ENCODE peak calls at places on chromosomes 5 and 9, in four cellular contexts. T, F, Q and N are unnamed samples.

GRCh38 chr9:33249087-33249657 is 9.2 kb downstream of the SPINK4 start:
- DNase-seq in Q (no peak), F (no peak), T (no peak), N (no peak)

GRCh38 chr5:135349441-135349840 is 49.6 kb downstream of the MACROH2A1 start:
- DNase-seq in Q (no peak), F (no peak), T (no peak), N (no peak)

GRCh38 chr9:101465330-101465915 is 29.8 kb upstream of the ALDOB start:
- DNase-seq in T (no peak), F (no peak), Q (peak), N (no peak)

GRCh38 chr5:29780401-29780800 is 1413.1 kb upstream of the CDH6 start:
- DNase-seq in F (no peak), Q (no peak), T (no peak), N (no peak)

GRCh38 chr5:6383376-6383775 is 5.0 kb upstream of the MED10 start:
- DNase-seq in Q (no peak), F (no peak), T (no peak), N (no peak)

GRCh38 chr5:88732181-88732633 is 150.8 kb downstream of the MEF2C start:
- DNase-seq in F (peak), Q (peak), T (no peak), N (no peak)

GRCh38 chr9:71323357-71323756 is 201.9 kb upstream of the TRPM3 start:
- DNase-seq in Q (no peak), F (no peak), T (no peak), N (no peak)

GRCh38 chr5:29697786-29698414 is 1495.6 kb upstream of the CDH6 start:
- DNase-seq in T (no peak), F (no peak), Q (no peak), N (no peak)

GRCh38 chr9:124320062-124320973 is 62.6 kb downstream of the NEK6 start:
- DNase-seq in F (no peak), T (peak), Q (peak), N (peak)

GRCh38 chr9:12774861-12775367 is at the start of gene LURAP1L:
- DNase-seq in Q (no peak), F (no peak), T (no peak), N (no peak)

GRCh38 chr9:127943746-127944145 is 6.1 kb upstream of the DPM2 start:
- DNase-seq in Q (no peak), T (peak), F (no peak), N (peak)

GRCh38 chr5:961711-962240 is 46.8 kb upstream of the NKD2 start:
- DNase-seq in Q (no peak), F (no peak), T (no peak), N (no peak)

GRCh38 chr5:171938358-171938757 is 68.1 kb downstream of the FBXW11 start:
- DNase-seq in F (no peak), Q (no peak), T (no peak), N (no peak)

GRCh38 chr9:104009853-104010252 is 84.3 kb upstream of the SMC2 start:
- DNase-seq in F (no peak), Q (no peak), T (no peak), N (no peak)

GRCh38 chr9:124202447-124202971 is 55.2 kb upstream of the NEK6 start:
- DNase-seq in T (peak), F (peak), Q (peak), N (no peak)

GRCh38 chr9:134325096-134325812 is 1.0 kb upstream of the RXRA start:
- DNase-seq in Q (no peak), F (no peak), T (peak), N (no peak)

GRCh38 chr5:115507682-115508081 is 36.9 kb downstream of the FEM1C start:
- DNase-seq in Q (no peak), F (no peak), T (no peak), N (no peak)

GRCh38 chr5:143685416-143685815 is 126.5 kb upstream of the HMHB1 start:
- DNase-seq in T (no peak), Q (no peak), F (no peak), N (no peak)

GRCh38 chr9:118529624-118530214 is 825.5 kb downstream of the TLR4 start:
- DNase-seq in T (no peak), F (peak), Q (no peak), N (no peak)

GRCh38 chr5:65722575-65723424 is 795 bp downstream of the NLN start:
- DNase-seq in Q (no peak), F (no peak), T (no peak), N (no peak)

GRCh38 chr9:94757158-94757557 is 30.7 kb downstream of the AOPEP start:
- DNase-seq in F (no peak), Q (no peak), T (no peak), N (no peak)

GRCh38 chr5:94893404-94894145 is 275.1 kb downstream of the SLF1 start:
- DNase-seq in F (no peak), Q (no peak), T (no peak), N (no peak)

GRCh38 chr9:95627802-95628201 is 111.0 kb upstream of the PTCH1 start:
- DNase-seq in T (no peak), Q (no peak), F (no peak), N (no peak)

GRCh38 chr5:6703791-6704190 is 9.4 kb upstream of the TENT4A start:
- DNase-seq in F (no peak), T (no peak), Q (no peak), N (no peak)

GRCh38 chr5:151231359-151231758 is 7.5 kb upstream of the CCDC69 start:
- DNase-seq in F (no peak), Q (no peak), T (no peak), N (no peak)

GRCh38 chr9:77848897-77849296 is 182.7 kb downstream of the GNAQ start:
- DNase-seq in T (no peak), Q (peak), F (no peak), N (no peak)

GRCh38 chr9:86955554-86955953 is 8.2 kb upstream of the GAS1 start:
- DNase-seq in Q (no peak), F (no peak), T (no peak), N (no peak)

GRCh38 chr9:83447351-83447750 is 90.8 kb downstream of the FRMD3 start:
- DNase-seq in Q (no peak), F (no peak), T (no peak), N (no peak)

GRCh38 chr9:113992276-113992951 is 85.7 kb downstream of the AMBP start:
- DNase-seq in F (no peak), T (no peak), Q (no peak), N (no peak)

GRCh38 chr9:73149371-73150067 is 2.1 kb upstream of the ANXA1 start:
- DNase-seq in T (peak), F (peak), Q (peak), N (peak)

GRCh38 chr5:145887217-145887616 is 14.4 kb upstream of the GRXCR2 start:
- DNase-seq in F (no peak), Q (no peak), T (no peak), N (no peak)
- TF ChIP-seq SPI1 in F (no peak), Q (no peak), T (no peak), N (no peak)

GRCh38 chr5:86909461-86909881 is 291.7 kb downstream of the COX7C start:
- DNase-seq in F (no peak), T (no peak), Q (no peak), N (no peak)
- TF ChIP-seq SPI1 in F (no peak), T (no peak), Q (no peak), N (no peak)

GRCh38 chr5:169657127-169657526 is 20.1 kb downstream of the DOCK2 start:
- DNase-seq in T (no peak), F (no peak), Q (no peak), N (no peak)

GRCh38 chr5:169655353-169655752 is 18.3 kb downstream of the DOCK2 start:
- DNase-seq in T (no peak), F (no peak), Q (no peak), N (no peak)

GRCh38 chr5:169651526-169651925 is 14.5 kb downstream of the DOCK2 start:
- DNase-seq in F (no peak), T (no peak), Q (no peak), N (no peak)

GRCh38 chr5:169652057-169652456 is 15.0 kb downstream of the DOCK2 start:
- DNase-seq in Q (no peak), T (no peak), F (no peak), N (no peak)

GRCh38 chr5:169656125-169656990 is 19.3 kb downstream of the DOCK2 start:
- DNase-seq in Q (no peak), T (no peak), F (peak), N (peak)
- TF ChIP-seq SPI1 in Q (no peak), T (no peak), F (peak), N (peak)

GRCh38 chr9:121559183-121559582 is 59.5 kb upstream of the GGTA1 start:
- DNase-seq in T (no peak), Q (no peak), F (peak), N (no peak)

GRCh38 chr9:121558423-121558950 is 58.8 kb upstream of the GGTA1 start:
- DNase-seq in F (no peak), Q (no peak), T (no peak), N (no peak)

GRCh38 chr9:121556580-121556979 is 56.9 kb upstream of the GGTA1 start:
- DNase-seq in F (no peak), T (no peak), Q (no peak), N (no peak)

GRCh38 chr9:121556082-121556481 is 56.4 kb upstream of the GGTA1 start:
- DNase-seq in T (no peak), F (no peak), Q (no peak), N (no peak)

GRCh38 chr9:121557581-121558422 is 58.2 kb upstream of the GGTA1 start:
- DNase-seq in F (peak), T (no peak), Q (peak), N (peak)
- TF ChIP-seq SPI1 in F (peak), T (peak), Q (peak), N (peak)

DNA sequence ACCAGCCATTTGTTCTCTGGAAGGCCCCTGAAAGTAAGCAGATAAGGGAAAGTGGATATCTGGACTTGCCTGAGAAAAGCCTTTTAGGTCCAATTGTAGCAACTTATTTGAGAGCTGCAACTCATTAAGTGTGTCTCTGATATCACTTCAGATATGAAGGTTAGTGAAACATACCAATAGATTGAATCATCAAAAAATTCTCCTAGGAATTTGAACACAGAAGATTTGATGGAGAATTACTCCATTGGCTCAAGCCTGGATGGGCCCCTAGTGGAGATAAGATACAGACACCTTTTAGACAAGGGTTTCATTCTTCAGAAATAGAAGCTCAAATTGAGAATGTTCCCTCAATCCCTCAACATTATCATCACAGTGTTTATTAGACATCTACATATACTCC is 356.7 kb downstream of the NDUFS4 start:
- DNase-seq in Q (no peak), F (no peak), T (no peak), N (no peak)
- TF ChIP-seq SPI1 in Q (no peak), F (no peak), T (no peak), N (no peak)